ENCODE peak calls at places on chromosomes 16 and 17, in seven cellular contexts. L is esophagus muscularis mucosa, M is uterus, O is testis, B is Peyer's patch, E is tibial nerve, T is upper lobe of left lung. Q is an unnamed sample.

GRCh38 chr17:27808629-27809028 is 8.3 kb upstream of the NOS2 start:
- DNase-seq in T (peak), L (no peak), M (no peak), B (no peak), O (no peak), E (no peak), Q (no peak)

GRCh38 chr17:69949931-69950330 is 125.1 kb upstream of the KCNJ16 start:
- DNase-seq in T (no peak), O (no peak), L (no peak), E (no peak), M (no peak), B (no peak), Q (no peak)

GRCh38 chr17:41538565-41538991 is 10.5 kb upstream of the KRT19 start:
- DNase-seq in B (no peak), E (no peak), O (no peak), L (no peak), T (no peak), M (no peak), Q (no peak)

GRCh38 chr16:86039606-86040005 is 140.6 kb downstream of the IRF8 start:
- DNase-seq in M (no peak), B (no peak), T (peak), O (no peak), L (no peak), E (no peak), Q (no peak)

GRCh38 chr17:63289931-63290330 is 156.2 kb downstream of the CYB561 start:
- DNase-seq in L (no peak), O (no peak), E (no peak), T (no peak), M (no peak), B (no peak), Q (no peak)

GRCh38 chr17:10646393-10646990 is 10.6 kb downstream of the MYH3 start:
- DNase-seq in O (peak), L (peak), B (peak), M (peak), T (no peak), E (peak), Q (peak)

GRCh38 chr17:56973520-56973919 is 4.4 kb upstream of the SCPEP1 start:
- DNase-seq in O (no peak), E (no peak), M (no peak), B (no peak), T (no peak), L (no peak), Q (no peak)

GRCh38 chr17:63611354-63611753 is 10.7 kb downstream of the TACO1 start:
- DNase-seq in L (no peak), T (no peak), M (no peak), E (no peak), B (no peak), O (no peak), Q (no peak)

GRCh38 chr17:74840989-74841666 is 18.6 kb downstream of the GRIN2C start:
- DNase-seq in O (peak), B (peak), L (no peak), E (peak), T (no peak), M (peak), Q (no peak)

GRCh38 chr16:9090101-9090959 is 1.1 kb upstream of the HAPSTR1 start:
- DNase-seq in B (peak), M (peak), E (no peak), O (peak), L (no peak), T (peak), Q (peak)
- TF ChIP-seq POLR2A in B (no peak), M (peak), E (no peak), O (no peak), L (no peak), T (no peak), Q (no peak)

GRCh38 chr16:76535-77272 is 1.3 kb upstream of the MPG start:
- DNase-seq in O (peak), E (peak), B (peak), L (no peak), M (peak), T (peak), Q (peak)
- TF ChIP-seq POLR2A in O (no peak), E (no peak), B (no peak), L (no peak), M (no peak), T (no peak), Q (no peak)

GRCh38 chr16:12290165-12290564 is 313.6 kb downstream of the SNX29 start:
- DNase-seq in M (no peak), L (no peak), T (no peak), E (no peak), B (no peak), O (no peak), Q (no peak)
- TF ChIP-seq POLR2A in M (no peak), L (no peak), T (no peak), E (no peak), B (no peak), O (no peak), Q (no peak)

GRCh38 chr16:1379054-1379862 is 27.5 kb downstream of the GNPTG start:
- DNase-seq in M (peak), O (peak), E (peak), T (peak), B (peak), L (peak), Q (peak)
- TF ChIP-seq POLR2A in M (no peak), O (no peak), E (no peak), T (no peak), B (no peak), L (peak), Q (no peak)

GRCh38 chr17:77472837-77473214 is 332.1 kb downstream of the SEC14L1 start:
- DNase-seq in E (no peak), B (no peak), L (no peak), M (no peak), T (no peak), O (no peak), Q (no peak)
- TF ChIP-seq POLR2A in E (no peak), B (no peak), L (no peak), M (no peak), T (no peak), O (no peak), Q (no peak)

GRCh38 chr17:29621751-29622194 is 939 bp downstream of the CORO6 start:
- DNase-seq in O (no peak), B (no peak), E (no peak), T (no peak), L (no peak), M (no peak), Q (no peak)

GRCh38 chr17:29624586-29624985 is 1.9 kb upstream of the CORO6 start:
- DNase-seq in T (no peak), O (no peak), L (no peak), M (no peak), B (no peak), E (no peak), Q (no peak)

GRCh38 chr17:29620779-29621500 is 1.8 kb downstream of the CORO6 start:
- DNase-seq in B (no peak), T (no peak), M (no peak), O (no peak), E (no peak), L (no peak), Q (no peak)

GRCh38 chr17:29623283-29623647 is 553 bp upstream of the CORO6 start:
- DNase-seq in T (no peak), E (no peak), O (no peak), B (no peak), M (no peak), L (no peak), Q (no peak)

DNA sequence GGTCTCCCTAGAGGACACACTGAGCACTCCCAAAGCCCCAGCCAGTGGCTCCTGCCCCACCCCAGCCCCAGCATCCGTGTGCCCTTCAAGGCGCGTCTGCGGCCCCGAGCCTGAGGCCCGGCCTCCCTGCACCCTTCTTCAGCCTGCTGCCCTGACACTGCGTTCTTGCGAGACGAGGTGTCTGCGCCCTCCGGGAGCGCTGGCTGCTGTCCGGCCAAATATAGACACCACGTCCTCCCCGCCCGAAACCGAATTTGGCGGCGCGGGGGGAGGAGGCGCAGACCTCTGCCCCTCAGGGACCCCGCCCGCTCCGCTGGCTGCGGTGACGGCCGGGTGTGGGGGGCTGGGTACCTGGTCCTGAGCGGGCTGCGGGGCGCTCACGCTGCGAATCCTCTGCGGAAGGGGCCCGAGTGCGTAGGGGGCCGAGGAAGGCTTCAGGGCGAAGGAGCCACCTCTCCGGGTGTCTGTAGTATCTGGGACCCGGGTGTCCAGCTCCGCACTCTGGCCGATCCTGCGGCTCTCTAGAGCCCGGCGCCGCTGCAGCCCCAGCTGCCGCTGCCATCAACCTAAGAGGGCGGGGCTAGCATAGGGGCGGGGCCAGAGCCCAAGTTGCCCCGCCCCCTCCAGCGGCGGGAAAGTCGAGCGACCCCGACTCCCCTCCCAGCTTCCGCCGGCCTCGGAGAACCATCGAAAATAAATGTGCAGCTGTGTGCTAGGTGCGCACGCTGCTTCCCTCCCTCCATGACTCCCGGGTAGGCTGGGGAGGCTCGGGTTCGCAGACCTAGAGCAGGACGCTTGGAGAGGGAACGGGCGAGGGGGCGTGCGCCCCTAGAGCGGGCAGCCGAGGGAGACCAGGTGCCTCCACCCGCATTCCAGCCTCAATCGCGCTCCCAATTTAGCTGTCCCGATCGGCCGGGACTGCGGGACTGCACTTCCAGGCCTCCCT is at the start of gene CORO6:
- DNase-seq in L (no peak), B (peak), M (no peak), O (peak), T (peak), E (no peak), Q (peak)
- TF ChIP-seq POLR2A in L (peak), B (no peak), M (peak), O (no peak), T (no peak), E (peak), Q (no peak)

GRCh38 chr16:30533146-30533522 is 1.5 kb downstream of the ZNF747 start:
- DNase-seq in O (no peak), L (no peak), E (no peak), T (no peak), B (no peak), M (no peak), Q (peak)
- TF ChIP-seq POLR2A in O (no peak), L (no peak), E (no peak), T (no peak), B (no peak), M (no peak), Q (no peak)